ENCODE peak calls at places on chromosomes 2 and 18, in nine cellular contexts. U, R, P, D, K, M, N, X and C are unnamed samples.

GRCh38 chr18:25283769-25284168 is 68.2 kb downstream of the ZNF521 start:
- DNase-seq in P (no peak), N (no peak), R (no peak), D (no peak), X (no peak), U (no peak), M (no peak), K (no peak), C (no peak)

GRCh38 chr18:702957-703659 is 9.3 kb downstream of the ENOSF1 start:
- DNase-seq in R (no peak), U (peak), K (no peak), N (no peak), X (no peak), M (no peak), P (no peak), D (no peak), C (no peak)

GRCh38 chr18:63336366-63337099 is 17.0 kb upstream of the BCL2 start:
- DNase-seq in U (peak), M (no peak), X (no peak), R (no peak), N (no peak), D (no peak), P (no peak), K (no peak), C (no peak)

GRCh38 chr18:32553640-32554039 is 83.0 kb upstream of the GAREM1 start:
- DNase-seq in K (no peak), D (no peak), M (no peak), U (no peak), P (no peak), X (no peak), R (no peak), N (no peak), C (no peak)

GRCh38 chr2:100731535-100731981 is 88.4 kb upstream of the NPAS2 start:
- DNase-seq in K (no peak), N (no peak), U (peak), R (peak), P (no peak), M (no peak), X (no peak), D (no peak), C (no peak)

GRCh38 chr18:72942766-72943165 is 75.0 kb upstream of the NETO1 start:
- DNase-seq in R (no peak), K (no peak), D (no peak), U (no peak), X (no peak), P (no peak), M (no peak), N (no peak), C (no peak)

GRCh38 chr2:106664669-106665068 is 177.5 kb downstream of the CD8B2 start:
- DNase-seq in U (no peak), X (no peak), M (no peak), R (no peak), K (no peak), P (no peak), D (no peak), N (peak), C (no peak)

GRCh38 chr2:70190086-70190412 is 770 bp downstream of the C2orf42 start:
- DNase-seq in P (peak), M (no peak), K (no peak), R (no peak), N (peak), X (no peak), U (peak), D (peak), C (no peak)

GRCh38 chr2:104375206-104375605 is 478.7 kb upstream of the POU3F3 start:
- DNase-seq in K (no peak), N (no peak), U (no peak), M (no peak), P (no peak), R (no peak), X (peak), D (no peak), C (no peak)

GRCh38 chr2:177998006-177998405 is 74.6 kb downstream of the PDE11A start:
- DNase-seq in U (peak), X (no peak), R (no peak), D (no peak), M (no peak), P (no peak), K (no peak), N (no peak), C (no peak)

GRCh38 chr2:226796840-226797288 is 2.8 kb downstream of the IRS1 start:
- DNase-seq in N (no peak), X (no peak), D (no peak), U (peak), P (no peak), M (peak), K (peak), R (peak), C (no peak)

GRCh38 chr2:150878347-150878746 is 383.3 kb downstream of the RBM43 start:
- DNase-seq in M (no peak), P (no peak), X (no peak), D (no peak), N (no peak), K (no peak), U (peak), R (no peak), C (no peak)

GRCh38 chr2:158042666-158043065 is 59.0 kb upstream of the UPP2 start:
- DNase-seq in X (no peak), R (no peak), N (no peak), D (no peak), P (no peak), U (no peak), K (no peak), M (no peak), C (no peak)

GRCh38 chr2:144583362-144583692 is 63.4 kb upstream of the ZEB2 start:
- DNase-seq in X (no peak), R (no peak), N (no peak), P (no peak), D (no peak), M (no peak), K (no peak), U (no peak), C (no peak)

GRCh38 chr2:219596954-219597551 is 604 bp upstream of the STK11IP start:
- DNase-seq in K (no peak), X (no peak), R (no peak), D (no peak), P (no peak), M (peak), N (no peak), U (peak), C (no peak)

GRCh38 chr2:80393996-80394395 is 89.4 kb upstream of the LRRTM1 start:
- DNase-seq in P (no peak), X (no peak), N (no peak), U (no peak), R (no peak), D (no peak), M (no peak), K (no peak), C (no peak)

GRCh38 chr2:148922776-148923175 is 47.7 kb downstream of the KIF5C start:
- DNase-seq in U (no peak), R (no peak), D (no peak), M (no peak), N (no peak), X (no peak), K (no peak), P (no peak), C (no peak)

GRCh38 chr18:22403950-22404349 is 13.8 kb downstream of the CTAGE1 start:
- DNase-seq in R (no peak), K (no peak), M (no peak), X (no peak), N (no peak), D (no peak), U (no peak), P (no peak), C (no peak)

GRCh38 chr18:11994708-11995444 is 13.6 kb downstream of the IMPA2 start:
- DNase-seq in N (no peak), K (peak), P (no peak), R (no peak), M (no peak), D (no peak), X (no peak), U (peak), C (no peak)

GRCh38 chr18:46832856-46833255 is 76.0 kb upstream of the ST8SIA5 start:
- DNase-seq in X (peak), K (no peak), R (no peak), D (no peak), P (no peak), U (no peak), N (no peak), M (no peak), C (no peak)

GRCh38 chr2:73084971-73085370 is 13.5 kb upstream of the SFXN5 start:
- DNase-seq in D (no peak), K (no peak), R (no peak), N (no peak), P (no peak), U (no peak), X (no peak), M (no peak), C (no peak)

GRCh38 chr2:55152475-55153422 is 79.3 kb downstream of the CLHC1 start:
- DNase-seq in D (no peak), M (no peak), U (no peak), P (no peak), K (no peak), R (no peak), N (no peak), X (no peak), C (no peak)

GRCh38 chr2:197433770-197434438 is 924 bp downstream of the SF3B1 start:
- DNase-seq in U (peak), P (no peak), R (no peak), N (no peak), M (no peak), X (no peak), D (no peak), K (no peak), C (no peak)

GRCh38 chr2:113200736-113201490 is 27.1 kb downstream of the PSD4 start:
- DNase-seq in K (peak), D (no peak), U (no peak), X (no peak), N (no peak), R (no peak), M (no peak), P (no peak), C (no peak)

GRCh38 chr2:137348301-137348700 is 583.0 kb downstream of the THSD7B start:
- DNase-seq in X (peak), M (no peak), K (no peak), U (no peak), D (no peak), N (no peak), P (no peak), R (no peak), C (no peak)

GRCh38 chr2:61645911-61646310 is 107.8 kb upstream of the XPO1 start:
- DNase-seq in X (no peak), P (no peak), D (no peak), U (peak), K (no peak), M (no peak), R (no peak), N (peak), C (no peak)

GRCh38 chr2:120666433-120666832 is 69.2 kb upstream of the GLI2 start:
- DNase-seq in R (no peak), M (no peak), K (no peak), N (no peak), D (no peak), U (no peak), P (no peak), X (no peak), C (no peak)

GRCh38 chr2:173441222-173441621 is 86.5 kb downstream of the CDCA7 start:
- DNase-seq in K (no peak), N (no peak), M (no peak), U (peak), P (no peak), R (no peak), X (no peak), D (no peak), C (no peak)

GRCh38 chr2:15728247-15728721 is 136.6 kb downstream of the DDX1 start:
- DNase-seq in K (no peak), U (no peak), P (no peak), R (no peak), N (no peak), M (no peak), X (no peak), D (no peak), C (no peak)

GRCh38 chr2:44398243-44398897 is 36.6 kb downstream of the CAMKMT start:
- DNase-seq in M (no peak), P (no peak), X (no peak), N (no peak), U (no peak), D (no peak), R (no peak), K (no peak), C (no peak)

GRCh38 chr2:60064687-60065361 is 488.6 kb downstream of the BCL11A start:
- DNase-seq in N (no peak), R (no peak), M (no peak), D (no peak), P (no peak), U (no peak), X (no peak), K (no peak), C (no peak)